ENCODE peak calls at places on chromosomes 4 and X, in six cellular contexts. Z is H1, N is GM12878, M is HepG2, V is SK-N-SH, K is K562. L is an unnamed sample.

GRCh38 chr4:111602848-111603247 is 542.4 kb upstream of the FAM241A start:
- DNase-seq in N (no peak), Z (no peak), V (no peak), K (no peak), M (no peak), L (no peak)

GRCh38 chrX:19350831-19351447 is 7.2 kb downstream of the PDHA1 start:
- DNase-seq in Z (no peak), M (no peak), N (no peak), K (no peak), V (no peak), L (no peak)

GRCh38 chrX:105302246-105302645 is 81.8 kb upstream of the TEX13A start:
- DNase-seq in M (no peak), N (no peak), Z (no peak), V (no peak), K (no peak), L (no peak)

GRCh38 chr4:87851332-87851731 is 18.6 kb downstream of the MEPE start:
- DNase-seq in V (no peak), N (no peak), M (no peak), K (no peak), Z (no peak), L (no peak)

GRCh38 chrX:21373637-21374162 is 518 bp upstream of the CNKSR2 start:
- DNase-seq in Z (no peak), V (no peak), K (no peak), N (no peak), M (no peak), L (no peak)

GRCh38 chr4:1851575-1852415 is 4.2 kb downstream of the LETM1 start:
- DNase-seq in N (no peak), K (no peak), Z (no peak), M (no peak), V (no peak), L (no peak)

GRCh38 chr4:123856689-123857545 is 460.3 kb downstream of the SPRY1 start:
- DNase-seq in K (no peak), M (peak), V (peak), N (no peak), Z (peak), L (no peak)

GRCh38 chrX:44017726-44018125 is 44.5 kb upstream of the NDP start:
- DNase-seq in M (no peak), V (no peak), K (no peak), N (no peak), Z (no peak), L (no peak)

GRCh38 chr4:176538217-176538925 is 218.6 kb downstream of the SPCS3 start:
- DNase-seq in N (no peak), K (no peak), V (no peak), M (no peak), Z (no peak), L (no peak)

GRCh38 chr4:40264995-40265909 is 68.4 kb downstream of the RHOH start:
- DNase-seq in N (no peak), M (no peak), K (peak), Z (no peak), V (peak), L (no peak)

GRCh38 chr4:73860884-73861283 is 7.8 kb downstream of the PF4V1 start:
- DNase-seq in V (no peak), M (no peak), K (no peak), N (no peak), Z (no peak), L (no peak)

GRCh38 chrX:15882704-15883539 is 28.3 kb upstream of the AP1S2 start:
- DNase-seq in K (peak), V (no peak), N (peak), M (no peak), Z (no peak), L (no peak)

GRCh38 chrX:132463411-132463810 is 25.4 kb downstream of the MBNL3 start:
- DNase-seq in N (no peak), K (peak), Z (no peak), M (no peak), V (peak), L (no peak)

GRCh38 chr4:7956306-7957112 is 16.8 kb upstream of the AFAP1 start:
- DNase-seq in K (no peak), Z (no peak), N (no peak), V (peak), M (peak), L (no peak)

GRCh38 chr4:26568446-26568994 is 15.4 kb upstream of the TBC1D19 start:
- DNase-seq in Z (no peak), V (no peak), K (no peak), M (no peak), N (no peak), L (no peak)

GRCh38 chr4:123526511-123526910 is 129.9 kb downstream of the SPRY1 start:
- DNase-seq in M (no peak), K (no peak), N (no peak), Z (no peak), V (no peak), L (no peak)

GRCh38 chr4:99612281-99612680 is 37.7 kb downstream of the MTTP start:
- DNase-seq in Z (no peak), N (no peak), M (no peak), K (no peak), V (no peak), L (no peak)

GRCh38 chr4:119750771-119751170 is 122.2 kb upstream of the PDE5A start:
- DNase-seq in M (no peak), N (no peak), K (no peak), V (no peak), Z (no peak), L (no peak)

GRCh38 chr4:142282870-142283431 is 563.1 kb downstream of the INPP4B start:
- DNase-seq in Z (no peak), N (no peak), M (no peak), V (no peak), K (no peak), L (no peak)
- TF ChIP-seq TAF1 in Z (no peak), N (no peak), M (no peak), V (no peak), K (no peak), L (no peak)

DNA sequence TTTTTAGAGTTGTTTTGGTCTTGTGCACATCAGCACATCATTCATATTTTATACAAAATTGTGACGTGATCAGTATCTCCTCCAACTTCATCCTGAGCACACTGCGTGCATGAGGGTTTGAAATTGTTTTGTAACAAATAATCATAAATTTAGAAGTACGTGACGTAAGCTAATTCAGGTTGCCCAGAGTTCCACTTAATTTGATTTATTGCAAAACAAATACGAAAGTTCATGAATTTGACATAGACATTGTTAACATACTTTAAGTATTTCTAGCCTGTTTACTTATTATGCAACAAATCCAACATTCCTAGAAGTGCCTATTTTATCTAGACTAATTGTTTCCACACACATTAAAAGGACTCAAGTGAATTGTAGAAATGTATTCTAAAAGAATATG is 48.3 kb downstream of the MAP7D3 start:
- DNase-seq in V (no peak), K (no peak), N (no peak), Z (no peak), M (no peak), L (no peak)
- TF ChIP-seq POLR2AphosphoS5 in V (no peak), K (no peak), N (no peak), Z (no peak), M (no peak), L (no peak)

GRCh38 chr4:165945991-165946390 is 73.0 kb downstream of the TLL1 start:
- DNase-seq in M (no peak), Z (no peak), V (no peak), N (no peak), K (no peak), L (no peak)
- TF ChIP-seq TAF1 in M (no peak), Z (no peak), V (no peak), N (no peak), K (no peak), L (no peak)

DNA sequence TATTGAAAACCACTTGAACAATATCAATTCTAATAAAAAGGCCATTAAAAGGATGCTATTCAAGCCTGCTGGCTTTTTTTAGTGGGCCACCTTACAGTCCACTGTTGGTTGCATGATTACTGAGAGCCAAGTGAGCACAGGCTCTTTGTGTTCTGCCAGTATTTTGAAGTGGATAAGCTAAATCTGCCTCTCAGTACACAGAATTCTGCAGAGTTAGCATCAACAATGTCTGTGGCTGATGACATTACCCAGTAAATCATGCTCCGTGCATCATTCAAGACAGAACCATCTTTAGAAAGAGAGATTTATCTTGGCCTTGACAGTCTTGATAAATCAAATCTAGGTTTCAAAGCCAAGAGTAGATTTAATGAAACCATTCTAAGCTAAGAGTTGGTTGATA is 119.0 kb upstream of the GNPDA2 start:
- DNase-seq in K (no peak), V (no peak), Z (no peak), M (no peak), N (no peak), L (no peak)
- TF ChIP-seq POLR2AphosphoS5 in K (no peak), V (no peak), Z (no peak), M (no peak), N (no peak), L (no peak)